ENCODE peak calls at places on chromosomes 4 and X, in four cellular contexts. V, L, D and N are unnamed samples.

GRCh38 chr4:109128589-109128988 is 173.9 kb downstream of the COL25A1 start:
- DNase-seq in D (no peak), V (no peak), L (no peak), N (no peak)

GRCh38 chr4:54781771-54782170 is 124.0 kb downstream of the KIT start:
- DNase-seq in V (no peak), D (no peak), L (no peak), N (no peak)

GRCh38 chr4:8914461-8915171 is 43.0 kb upstream of the HMX1 start:
- DNase-seq in L (no peak), D (no peak), V (no peak), N (no peak)

GRCh38 chr4:107689912-107690587 is 30.0 kb downstream of the PAPSS1 start:
- DNase-seq in D (no peak), L (no peak), V (no peak), N (peak; percentile 67)

GRCh38 chr4:114599231-114600065 is 841 bp downstream of the UGT8 start:
- DNase-seq in D (no peak), L (peak; percentile 44), V (no peak), N (no peak)

GRCh38 chrX:65528705-65529340 is 5.8 kb downstream of the LAS1L start:
- DNase-seq in D (peak; percentile 10), L (peak; percentile 19), V (no peak), N (peak; percentile 19)

GRCh38 chrX:34956915-34957314 is 14.3 kb downstream of the FAM47B start:
- DNase-seq in L (no peak), D (no peak), V (no peak), N (peak; percentile 51)

GRCh38 chrX:150167482-150168324 is 195.4 kb upstream of the MAMLD1 start:
- DNase-seq in L (no peak), D (no peak), V (no peak), N (no peak)

GRCh38 chrX:69431417-69431816 is 72.7 kb upstream of the NALF2 start:
- DNase-seq in D (no peak), V (no peak), L (no peak), N (no peak)

GRCh38 chr4:38177035-38177791 is 217.0 kb downstream of the PTTG2 start:
- DNase-seq in D (peak; percentile 85), V (no peak), L (no peak), N (peak; percentile 48)

GRCh38 chrX:127037179-127037578 is 217.7 kb downstream of the PRR32 start:
- DNase-seq in V (no peak), D (no peak), L (no peak), N (no peak)

GRCh38 chr4:8594097-8595038 is 1.8 kb downstream of the CPZ start:
- DNase-seq in D (no peak), L (peak; percentile 32), V (no peak), N (peak; percentile 53)

GRCh38 chr4:82988323-82988832 is 22.2 kb downstream of the LIN54 start:
- DNase-seq in L (no peak), D (no peak), V (no peak), N (no peak)

GRCh38 chrX:39721570-39722279 is 376.0 kb downstream of the BCOR start:
- DNase-seq in L (no peak), D (no peak), V (no peak), N (peak; percentile 57)

GRCh38 chr4:150402968-150403367 is 179.0 kb upstream of the MAB21L2 start:
- DNase-seq in V (peak; percentile 6), D (no peak), L (peak; percentile 28), N (peak; percentile 39)